ENCODE peak calls at places on chromosomes 7 and 10, in six cellular contexts. U is GF-D8, G is iPS-NIHi11, Z is cardiac fibroblast, Y is OCI-LY7, E is neural progenitor cell. Q is an unnamed sample.

GRCh38 chr10:44320727-44321126 is 64.2 kb downstream of the CXCL12 start:
- DNase-seq in U (no peak), G (no peak), E (no peak), Z (no peak), Y (no peak), Q (no peak)

GRCh38 chr10:122019414-122019975 is 30.5 kb downstream of the TACC2 start:
- DNase-seq in G (peak), Z (no peak), E (peak), Y (no peak), U (no peak), Q (no peak)

GRCh38 chr10:10794056-10794455 is 223.6 kb upstream of the CELF2 start:
- DNase-seq in U (no peak), Z (no peak), G (no peak), Y (no peak), E (no peak), Q (no peak)

GRCh38 chr10:13062813-13063212 is 37.1 kb upstream of the OPTN start:
- DNase-seq in E (no peak), U (no peak), Z (no peak), Y (no peak), G (no peak), Q (no peak)

GRCh38 chr10:3054816-3055202 is 12.5 kb upstream of the PFKP start:
- DNase-seq in Z (peak), Y (no peak), E (no peak), G (no peak), U (no peak), Q (no peak)

GRCh38 chr10:75043256-75044121 is 68.0 kb upstream of the SAMD8 start:
- DNase-seq in U (no peak), E (peak), G (peak), Y (peak), Z (no peak), Q (no peak)

GRCh38 chr7:98229441-98229840 is 18.2 kb downstream of the BHLHA15 start:
- DNase-seq in U (no peak), Y (no peak), Z (no peak), G (peak), E (no peak), Q (no peak)

GRCh38 chr7:108193593-108194498 is 63.7 kb upstream of the LAMB4 start:
- DNase-seq in U (no peak), G (peak), Y (no peak), Z (no peak), E (no peak), Q (no peak)

GRCh38 chr7:83267141-83267631 is 104.5 kb upstream of the PCLO start:
- DNase-seq in U (no peak), Z (peak), G (no peak), Y (no peak), E (no peak), Q (no peak)

GRCh38 chr7:76063525-76063924 is 15.6 kb downstream of the MDH2 start:
- DNase-seq in Y (no peak), U (no peak), E (no peak), G (peak), Z (no peak), Q (no peak)

GRCh38 chr7:68306692-68307107 is 1291.6 kb upstream of the AUTS2 start:
- DNase-seq in U (no peak), Y (no peak), Z (no peak), E (no peak), G (no peak), Q (no peak)

GRCh38 chr7:25663877-25664276 is 435.6 kb upstream of the NPVF start:
- DNase-seq in Y (no peak), Z (peak), G (no peak), U (peak), E (no peak), Q (no peak)

GRCh38 chr7:70321016-70321415 is 722.7 kb downstream of the AUTS2 start:
- DNase-seq in Y (no peak), U (no peak), E (no peak), G (no peak), Z (no peak), Q (no peak)

GRCh38 chr7:44147026-44147881 is 6.1 kb upstream of the MYL7 start:
- DNase-seq in E (peak), U (no peak), Z (no peak), G (no peak), Y (no peak), Q (no peak)

GRCh38 chr7:34844936-34845665 is 187.1 kb downstream of the NPSR1 start:
- DNase-seq in G (no peak), E (peak), Y (no peak), U (no peak), Z (no peak), Q (no peak)

GRCh38 chr10:109698121-109698520 is 225.2 kb downstream of the XPNPEP1 start:
- DNase-seq in G (no peak), U (no peak), Y (no peak), E (no peak), Z (no peak), Q (no peak)

GRCh38 chr10:34885901-34886300 is 70.8 kb upstream of the PARD3 start:
- DNase-seq in Z (no peak), G (no peak), Y (no peak), E (no peak), U (no peak), Q (no peak)

GRCh38 chr7:78260826-78261225 is 462.3 kb downstream of the PHTF2 start:
- DNase-seq in Z (no peak), E (no peak), U (no peak), Y (no peak), G (no peak), Q (no peak)

GRCh38 chr10:75165684-75166622 is 44.6 kb upstream of the VDAC2 start:
- DNase-seq in G (no peak), Z (peak), U (peak), Y (peak), E (no peak), Q (no peak)

GRCh38 chr7:25405736-25406135 is 177.4 kb upstream of the NPVF start:
- DNase-seq in Y (no peak), Z (no peak), G (no peak), E (no peak), U (no peak), Q (no peak)

GRCh38 chr10:93437000-93437945 is 44.9 kb downstream of the MYOF start:
- DNase-seq in Y (no peak), Z (peak), G (peak), E (peak), U (no peak), Q (no peak)

GRCh38 chr7:39734605-39735004 is 111.2 kb downstream of the RALA start:
- DNase-seq in E (no peak), U (no peak), Z (no peak), G (no peak), Y (no peak), Q (no peak)

GRCh38 chr7:46145412-46145811 is 224.3 kb upstream of the IGFBP3 start:
- DNase-seq in Z (peak), E (peak), U (no peak), G (peak), Y (no peak), Q (peak)

GRCh38 chr7:138886501-138886917 is 88.5 kb upstream of the ATP6V0A4 start:
- DNase-seq in U (peak), E (peak), G (no peak), Y (peak), Z (peak), Q (no peak)

GRCh38 chr7:44057181-44057848 is 8.1 kb downstream of the PGAM2 start:
- DNase-seq in G (no peak), Y (no peak), E (no peak), U (no peak), Z (no peak), Q (no peak)

GRCh38 chr10:96992721-96993120 is 160.6 kb downstream of the LCOR start:
- DNase-seq in U (no peak), Y (peak), G (no peak), Z (no peak), E (no peak), Q (no peak)

GRCh38 chr7:105496501-105496900 is 25.6 kb downstream of the PUS7 start:
- DNase-seq in U (no peak), E (no peak), G (no peak), Y (no peak), Z (peak), Q (no peak)

GRCh38 chr10:107800061-107800460 is 635.6 kb upstream of the SORCS1 start:
- DNase-seq in G (no peak), Z (no peak), U (no peak), E (no peak), Y (no peak), Q (no peak)

Q was measured in iPS DF 19.7.